ENCODE peak calls at places on chromosome 13, in eight cellular contexts. J is fibroblast of mammary gland, K is mucosa of descending colon, S is cardiac fibroblast, H is foreskin fibroblast, A is IMR-90, M is H9, V is foreskin keratinocyte. N is an unnamed sample.

GRCh38 chr13:73171926-73172325 is 113.1 kb downstream of the KLF5 start:
- DNase-seq in J (peak), K (no peak), S (peak), H (no peak), A (peak), M (peak), V (peak), N (no peak)

GRCh38 chr13:113969973-113970611 is 3.8 kb downstream of the C13orf46 start:
- DNase-seq in J (no peak), K (peak), S (no peak), H (no peak), A (no peak), M (no peak), V (peak), N (no peak)

GRCh38 chr13:25905411-25906010 is 146.3 kb downstream of the SHISA2 start:
- DNase-seq in J (no peak), K (peak), S (no peak), H (no peak), A (no peak), M (no peak), V (no peak), N (no peak)

GRCh38 chr13:47826481-47826880 is 174.6 kb downstream of the SUCLA2 start:
- DNase-seq in J (peak), K (no peak), S (peak), H (no peak), A (peak), M (no peak), V (no peak), N (no peak)

GRCh38 chr13:51759240-51759639 is 44.7 kb downstream of the DHRS12 start:
- DNase-seq in J (peak), K (no peak), S (no peak), H (peak), A (peak), M (no peak), V (no peak), N (no peak)

GRCh38 chr13:45518525-45519235 is 53.9 kb downstream of the COG3 start:
- DNase-seq in J (peak), K (no peak), S (peak), H (peak), A (peak), M (no peak), V (peak), N (no peak)

GRCh38 chr13:37429976-37430375 is 168.6 kb downstream of the POSTN start:
- DNase-seq in J (peak), K (no peak), S (peak), H (peak), A (peak), M (no peak), V (peak), N (no peak)

GRCh38 chr13:24215732-24216131 is 55.2 kb downstream of the SPATA13 start:
- DNase-seq in J (peak), K (no peak), S (peak), H (peak), A (peak), M (no peak), V (no peak), N (no peak)

GRCh38 chr13:99464441-99464949 is 36.8 kb upstream of the TM9SF2 start:
- DNase-seq in J (peak), K (no peak), S (no peak), H (peak), A (peak), M (no peak), V (no peak), N (no peak)

GRCh38 chr13:27270594-27271520 is at the start of gene RASL11A:
- DNase-seq in J (peak), K (peak), S (peak), H (peak), A (peak), M (peak), V (peak), N (peak)

GRCh38 chr13:41639955-41640780 is 182.8 kb downstream of the RGCC start:
- DNase-seq in J (peak), K (no peak), S (peak), H (no peak), A (no peak), M (no peak), V (no peak), N (no peak)

GRCh38 chr13:102235689-102236088 is 166.2 kb downstream of the FGF14 start:
- DNase-seq in J (no peak), K (no peak), S (no peak), H (no peak), A (no peak), M (no peak), V (no peak), N (no peak)

GRCh38 chr13:35474551-35474950 is 1.9 kb downstream of the MAB21L1 start:
- DNase-seq in J (peak), K (no peak), S (peak), H (peak), A (no peak), M (no peak), V (no peak), N (no peak)

GRCh38 chr13:61700663-61701062 is 285.0 kb upstream of the PCDH20 start:
- DNase-seq in J (no peak), K (no peak), S (no peak), H (no peak), A (no peak), M (no peak), V (no peak), N (no peak)

GRCh38 chr13:43785681-43786471 is 896 bp downstream of the ENOX1 start:
- DNase-seq in J (peak), K (peak), S (peak), H (peak), A (peak), M (peak), V (peak), N (no peak)

GRCh38 chr13:45479661-45480060 is 14.9 kb downstream of the COG3 start:
- DNase-seq in J (no peak), K (no peak), S (no peak), H (no peak), A (no peak), M (no peak), V (no peak), N (no peak)

GRCh38 chr13:110811751-110812110 is 98.2 kb downstream of the ING1 start:
- DNase-seq in J (no peak), K (no peak), S (no peak), H (no peak), A (no peak), M (no peak), V (no peak), N (no peak)
- TF ChIP-seq CTCF in J (no peak), K (no peak), S (no peak), H (no peak), A (no peak), M (no peak), V (no peak), N (no peak)

GRCh38 chr13:97753942-97754670 is 199.4 kb upstream of the IPO5 start:
- DNase-seq in J (no peak), K (no peak), S (no peak), H (no peak), A (no peak), M (peak), V (no peak), N (no peak)
- TF ChIP-seq CTCF in J (peak), K (no peak), S (peak), H (no peak), A (no peak), M (peak), V (no peak), N (no peak)

DNA sequence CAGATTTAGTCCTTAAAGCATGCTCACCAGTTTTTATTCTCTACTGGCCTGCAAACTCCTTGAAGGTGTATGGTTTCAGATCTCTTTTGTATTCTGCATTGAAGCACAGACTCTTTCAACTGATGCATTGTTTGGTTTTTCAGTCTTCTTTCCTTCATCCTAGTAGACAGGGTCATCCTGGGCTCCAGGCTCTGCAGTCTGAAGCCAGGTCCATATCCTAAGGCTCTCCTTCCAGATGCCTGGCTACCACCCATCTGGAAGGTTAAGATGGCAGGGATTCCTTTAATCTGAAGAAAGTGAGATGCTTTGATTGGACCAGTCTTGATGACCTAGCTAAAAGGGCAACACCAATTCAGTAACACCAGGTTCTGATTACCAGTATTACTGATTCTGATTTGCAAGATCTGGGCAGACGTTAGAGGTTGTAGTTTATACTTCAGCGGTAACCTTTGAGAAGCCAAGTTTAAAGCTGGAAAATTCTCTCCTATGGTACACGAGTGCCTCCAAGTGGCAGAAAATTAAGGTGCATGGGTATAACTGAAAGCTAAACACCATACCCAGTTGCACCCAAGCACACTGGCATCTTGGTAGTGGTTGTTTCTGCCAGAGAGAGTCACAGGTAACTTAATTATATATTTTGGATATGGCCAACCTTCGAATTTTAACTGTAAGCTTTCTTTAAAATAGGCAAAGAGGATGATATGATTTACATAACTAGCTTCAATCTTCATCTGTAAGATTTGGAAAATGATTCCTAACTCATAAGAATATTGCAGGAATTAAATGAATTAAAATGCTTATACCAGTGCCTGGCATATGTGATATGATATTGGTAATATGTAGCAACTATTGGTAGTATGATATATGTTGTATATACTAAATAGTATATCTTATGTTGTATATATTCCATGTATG is 1651.9 kb upstream of the MIR17HG start:
- DNase-seq in J (peak), K (no peak), S (peak), H (no peak), A (peak), M (peak), V (peak), N (no peak)
- TF ChIP-seq CTCF in J (peak), K (no peak), S (peak), H (no peak), A (peak), M (peak), V (peak), N (no peak)

GRCh38 chr13:77026255-77026782 is 640 bp downstream of the FBXL3 start:
- DNase-seq in J (peak), K (peak), S (peak), H (peak), A (peak), M (peak), V (peak), N (peak)
- TF ChIP-seq CTCF in J (no peak), K (no peak), S (no peak), H (no peak), A (no peak), M (no peak), V (no peak), N (no peak)

GRCh38 chr13:50584856-50585580 is 258.5 kb downstream of the DLEU7 start:
- DNase-seq in J (no peak), K (no peak), S (no peak), H (peak), A (no peak), M (no peak), V (no peak), N (no peak)

GRCh38 chr13:50577806-50578205 is 265.7 kb downstream of the DLEU7 start:
- DNase-seq in J (no peak), K (no peak), S (no peak), H (no peak), A (no peak), M (no peak), V (no peak), N (no peak)

GRCh38 chr13:50576156-50576555 is 267.3 kb downstream of the DLEU7 start:
- DNase-seq in J (no peak), K (peak), S (no peak), H (peak), A (no peak), M (no peak), V (no peak), N (no peak)

GRCh38 chr13:50581586-50582196 is 261.8 kb downstream of the DLEU7 start:
- DNase-seq in J (no peak), K (no peak), S (no peak), H (no peak), A (no peak), M (no peak), V (no peak), N (no peak)

GRCh38 chr13:50580684-50581305 is 262.7 kb downstream of the DLEU7 start:
- DNase-seq in J (peak), K (no peak), S (peak), H (peak), A (peak), M (no peak), V (peak), N (no peak)
- TF ChIP-seq CTCF in J (peak), K (no peak), S (peak), H (peak), A (peak), M (no peak), V (peak), N (no peak)

GRCh38 chr13:39414339-39414738 is 188.7 kb downstream of the LHFPL6 start:
- DNase-seq in J (no peak), K (no peak), S (no peak), H (no peak), A (no peak), M (no peak), V (no peak), N (no peak)
- TF ChIP-seq CTCF in J (no peak), K (no peak), S (no peak), H (no peak), A (no peak), M (no peak), V (no peak), N (no peak)

GRCh38 chr13:87671031-87671823 is at the start of gene SLITRK5:
- DNase-seq in J (peak), K (peak), S (peak), H (peak), A (peak), M (peak), V (peak), N (peak)
- TF ChIP-seq CTCF in J (peak), K (peak), S (peak), H (peak), A (peak), M (peak), V (peak), N (no peak)

DNA sequence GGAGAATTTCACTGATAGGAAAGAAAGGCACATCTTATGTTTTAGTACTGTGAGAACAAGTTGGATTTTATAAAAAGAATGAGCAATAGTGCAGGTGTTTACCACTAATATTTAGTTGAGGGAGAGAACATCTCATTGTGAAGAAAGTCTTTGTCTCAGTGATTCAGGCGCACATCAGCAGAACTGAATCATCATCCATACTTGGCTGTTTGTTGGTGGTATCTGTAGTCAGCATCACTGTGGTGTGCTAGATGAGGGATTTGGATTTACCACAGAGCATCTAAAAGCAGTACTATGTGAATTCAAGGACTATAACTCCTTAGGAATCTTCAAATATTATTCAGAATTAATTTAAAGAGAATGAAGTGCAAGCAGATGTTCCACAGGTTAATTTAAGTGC is 1380.5 kb upstream of the ATXN8OS start:
- DNase-seq in J (peak), K (no peak), S (no peak), H (peak), A (peak), M (no peak), V (peak), N (no peak)
- TF ChIP-seq CTCF in J (no peak), K (no peak), S (no peak), H (no peak), A (no peak), M (no peak), V (no peak), N (no peak)